ENCODE peak calls at places on chromosomes 13 and 19, in eight cellular contexts. V is CD8-positive, alpha-beta memory T cell; L is choroid plexus epithelial cell; E is SK-N-SH; J is cardiac fibroblast; X is upper lobe of right lung; I is epithelial cell of proximal tubule; A is AG10803. G is an unnamed sample.

GRCh38 chr13:52738719-52739467 is 727 bp downstream of the CNMD start:
- DNase-seq in V (peak; percentile 15), L (no peak), E (no peak), J (no peak), X (peak; percentile 67), I (no peak), A (no peak), G (peak; percentile 92)

GRCh38 chr19:480016-480855 is 16.1 kb upstream of the MADCAM1 start:
- DNase-seq in V (no peak), L (peak; percentile 65), E (peak; percentile 84), J (peak; percentile 72), X (peak; percentile 90), I (no peak), A (peak; percentile 53), G (peak; percentile 93)

GRCh38 chr19:7928741-7929701 is 3.1 kb upstream of the CTXN1 start:
- DNase-seq in V (peak; percentile 79), L (peak; percentile 91), E (peak; percentile 91), J (peak; percentile 92), X (no peak), I (no peak), A (peak; percentile 89), G (peak; percentile 96)

GRCh38 chr13:44307255-44307654 is 66.4 kb upstream of the SERP2 start:
- DNase-seq in V (no peak), L (peak; percentile 64), E (no peak), J (peak; percentile 29), X (no peak), I (no peak), A (no peak), G (no peak)

GRCh38 chr13:110616103-110617101 is 1.1 kb downstream of the NAXD start:
- DNase-seq in V (peak; percentile 29), L (peak; percentile 54), E (peak; percentile 56), J (peak; percentile 85), X (no peak), I (no peak), A (peak; percentile 62), G (peak; percentile 53)

GRCh38 chr13:86882107-86882506 is 789.1 kb upstream of the SLITRK5 start:
- DNase-seq in V (no peak), L (no peak), E (no peak), J (no peak), X (no peak), I (no peak), A (no peak), G (no peak)

GRCh38 chr19:38901683-38902082 is 1.9 kb downstream of the NFKBIB start:
- DNase-seq in V (no peak), L (no peak), E (no peak), J (no peak), X (no peak), I (no peak), A (no peak), G (no peak)

GRCh38 chr19:34366670-34367423 is 1.9 kb downstream of the GPI start:
- DNase-seq in V (no peak), L (peak; percentile 83), E (no peak), J (peak; percentile 71), X (no peak), I (no peak), A (peak; percentile 77), G (no peak)

GRCh38 chr19:1986357-1987162 is 29.0 kb downstream of the BTBD2 start:
- DNase-seq in V (no peak), L (no peak), E (no peak), J (no peak), X (no peak), I (no peak), A (no peak), G (no peak)

GRCh38 chr13:91045351-91046034 is 302.0 kb upstream of the MIR17HG start:
- DNase-seq in V (no peak), L (peak; percentile 46), E (peak; percentile 12), J (no peak), X (no peak), I (no peak), A (no peak), G (peak; percentile 5)

GRCh38 chr13:96052655-96053002 is 572 bp downstream of the UGGT2 start:
- DNase-seq in V (no peak), L (peak; percentile 77), E (peak; percentile 61), J (peak; percentile 85), X (no peak), I (no peak), A (peak; percentile 64), G (no peak)

GRCh38 chr19:41411682-41412265 is 14.2 kb downstream of the BCKDHA start:
- DNase-seq in V (no peak), L (no peak), E (no peak), J (no peak), X (no peak), I (no peak), A (no peak), G (no peak)

GRCh38 chr19:5680083-5680436 is 256 bp downstream of the MICOS13 start:
- DNase-seq in V (no peak), L (peak; percentile 40), E (peak; percentile 72), J (no peak), X (peak; percentile 78), I (no peak), A (peak; percentile 24), G (no peak)

GRCh38 chr13:113548778-113549621 is 35.6 kb upstream of the TFDP1 start:
- DNase-seq in V (no peak), L (no peak), E (peak; percentile 84), J (no peak), X (peak; percentile 41), I (no peak), A (no peak), G (peak; percentile 50)

DNA sequence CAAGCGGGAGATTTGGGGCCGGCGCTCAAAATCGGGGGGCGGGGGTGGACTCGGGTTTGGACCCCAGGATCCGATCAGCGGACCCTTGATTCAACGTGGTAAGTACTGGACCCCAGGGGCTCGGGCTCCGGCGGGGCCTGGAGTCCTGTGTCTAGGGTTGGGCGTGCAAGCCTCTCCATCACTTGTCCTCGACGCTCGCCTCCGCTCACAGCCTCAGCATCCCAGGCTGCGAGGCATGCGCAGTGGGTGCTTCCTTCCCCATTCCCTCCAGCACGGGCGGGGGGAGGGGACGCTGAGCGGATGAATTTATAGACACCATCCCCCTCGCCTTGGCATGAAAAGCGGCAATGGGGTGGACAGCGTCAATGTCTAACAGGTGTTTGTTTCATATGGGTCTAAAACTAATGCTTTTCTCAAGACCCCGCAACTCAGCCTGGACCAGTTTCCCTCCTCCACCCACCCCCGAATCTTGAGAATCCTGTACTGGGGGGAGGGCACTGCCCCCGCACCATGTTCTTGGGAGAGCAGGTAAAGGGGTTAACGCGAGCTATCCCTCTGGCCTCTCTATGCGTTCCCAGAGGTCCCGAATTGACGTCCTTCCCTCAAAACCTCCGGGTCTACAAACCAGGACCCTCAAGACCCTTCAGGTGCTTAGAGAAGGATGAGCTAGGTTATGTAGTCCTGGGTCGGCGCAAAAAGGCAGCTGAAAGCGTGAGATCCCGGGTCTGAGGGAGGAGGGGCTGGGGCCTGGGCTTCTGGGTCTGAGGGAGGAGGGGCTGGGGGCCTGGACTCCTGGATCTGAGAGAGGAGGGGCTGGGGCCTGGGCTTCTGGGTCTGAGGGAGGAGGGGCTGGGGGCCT is 556 bp downstream of the CPT1C start:
- DNase-seq in V (peak; percentile 14), L (peak; percentile 68), E (peak; percentile 91), J (peak; percentile 68), X (no peak), I (no peak), A (peak; percentile 63), G (peak; percentile 92)
- H3K4me3 ChIP-seq in V (peak overlapping the region; percentile 47), L (peak overlapping the region; percentile 50), E (peak overlapping the region; percentile 77), J (peak overlapping the region; percentile 47), X (peak overlapping the region; percentile 59), I (peak overlapping the region; percentile 62), A (peak overlapping the region; percentile 65), G (peak overlapping the region; percentile 74)

GRCh38 chr19:51440846-51441409 is 17.3 kb downstream of the SIGLEC8 start:
- DNase-seq in V (no peak), L (peak; percentile 9), E (no peak), J (no peak), X (peak; percentile 62), I (no peak), A (no peak), G (no peak)
- H3K4me3 ChIP-seq in V (peak overlapping the region; percentile 47), L (no peak overlapping the region), E (no peak overlapping the region), J (no peak overlapping the region), X (no peak overlapping the region), I (no peak overlapping the region), A (no peak overlapping the region), G (no peak overlapping the region)

DNA sequence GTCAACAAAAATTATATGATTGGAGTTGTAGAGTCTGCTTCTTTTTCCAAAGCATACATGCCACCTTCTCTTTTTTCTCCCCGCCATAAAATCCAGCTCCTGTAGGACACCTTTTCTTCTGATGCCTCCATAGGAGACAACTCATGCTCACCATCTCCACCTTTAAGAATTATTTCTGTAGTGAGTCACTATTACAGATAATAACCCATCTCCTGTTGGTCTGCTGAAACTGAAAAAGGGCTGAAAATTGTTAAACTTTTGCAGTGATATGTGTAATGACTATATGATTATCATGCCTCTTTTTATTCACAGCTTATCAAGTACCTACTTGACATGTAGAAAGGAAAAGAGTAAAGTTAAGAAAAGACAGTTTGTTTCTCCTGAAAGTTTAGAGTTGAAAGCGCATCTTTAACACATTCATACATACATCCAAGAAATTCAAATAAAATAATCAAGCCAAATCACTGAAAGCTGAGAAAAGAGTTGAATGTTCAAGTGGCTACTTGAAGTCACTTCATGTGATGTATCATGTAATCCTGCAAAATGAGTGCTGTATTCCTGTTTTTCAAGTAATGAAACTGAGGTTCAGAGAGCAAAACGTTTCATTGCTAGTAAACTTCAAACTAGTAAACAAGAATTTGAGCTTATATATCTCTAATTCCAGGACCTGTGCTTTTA is 35.5 kb upstream of the LPAR6 start:
- DNase-seq in V (no peak), L (no peak), E (no peak), J (no peak), X (no peak), I (no peak), A (no peak), G (no peak)
- H3K4me3 ChIP-seq in V (no peak overlapping the region), L (no peak overlapping the region), E (no peak overlapping the region), J (no peak overlapping the region), X (peak overlapping the region; percentile 18), I (no peak overlapping the region), A (no peak overlapping the region), G (no peak overlapping the region)

GRCh38 chr13:48429036-48429435 is 16.1 kb upstream of the LPAR6 start:
- DNase-seq in V (no peak), L (no peak), E (no peak), J (no peak), X (no peak), I (no peak), A (no peak), G (no peak)

GRCh38 chr13:48429886-48430285 is 17.0 kb upstream of the LPAR6 start:
- DNase-seq in V (no peak), L (no peak), E (no peak), J (no peak), X (no peak), I (no peak), A (no peak), G (no peak)

GRCh38 chr13:48434203-48434602 is 21.3 kb upstream of the LPAR6 start:
- DNase-seq in V (no peak), L (no peak), E (no peak), J (no peak), X (no peak), I (no peak), A (no peak), G (no peak)

GRCh38 chr13:48431987-48432615 is 19.2 kb upstream of the LPAR6 start:
- DNase-seq in V (no peak), L (peak; percentile 74), E (no peak), J (peak; percentile 66), X (no peak), I (no peak), A (peak; percentile 73), G (no peak)

DNA sequence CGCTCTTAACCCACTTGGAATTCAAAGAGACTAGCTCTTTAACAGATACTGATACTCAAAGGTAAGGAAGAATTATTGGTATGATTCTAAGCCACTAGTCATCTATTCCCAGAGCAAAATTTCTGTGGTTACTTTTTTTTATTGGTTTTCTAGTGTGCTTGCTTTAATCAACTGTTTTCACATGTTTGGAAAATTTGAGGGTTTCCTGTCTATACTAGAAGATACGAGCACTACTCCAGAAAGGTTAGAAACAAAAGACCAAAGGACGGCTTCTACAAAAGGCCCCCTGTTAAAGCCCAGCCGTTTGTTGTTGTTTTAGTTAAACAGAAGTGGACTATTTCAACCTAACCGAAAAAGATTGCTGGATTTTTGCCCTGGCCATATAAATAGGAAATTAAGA is 18.5 kb upstream of the LPAR6 start:
- DNase-seq in V (no peak), L (peak; percentile 63), E (no peak), J (no peak), X (no peak), I (no peak), A (peak; percentile 55), G (no peak)
- H3K4me3 ChIP-seq in V (no peak overlapping the region), L (no peak overlapping the region), E (no peak overlapping the region), J (no peak overlapping the region), X (no peak overlapping the region), I (no peak overlapping the region), A (no peak overlapping the region), G (no peak overlapping the region)